ENCODE peak calls at places on chromosomes 4 and X, in six cellular contexts. G is IMR-90, X is ovary, J is cardiac muscle cell, S is lower leg skin, M is breast epithelium. D is an unnamed sample.
A peak's percentile ranks its signal among the peaks of the same experiment; 100 is the strongest.

GRCh38 chr4:53676402-53676871 is 85.2 kb upstream of the LNX1 start:
- DNase-seq in J (no peak), X (no peak), S (no peak), G (peak; percentile 74), M (no peak), D (no peak)

GRCh38 chrX:151713859-151714258 is 2.0 kb upstream of the FATE1 start:
- DNase-seq in J (peak; percentile 20), G (no peak), X (no peak), S (no peak), M (no peak), D (peak; percentile 62)

GRCh38 chrX:66638591-66639500 is at the start of gene EDA2R:
- DNase-seq in S (peak; percentile 14), G (peak; percentile 87), M (peak; percentile 29), X (peak; percentile 37), J (peak; percentile 74), D (peak; percentile 57)

GRCh38 chrX:74535211-74535621 is 79.2 kb downstream of the RLIM start:
- DNase-seq in J (peak; percentile 61), X (peak; percentile 20), G (peak; percentile 71), S (no peak), M (no peak), D (peak; percentile 40)

GRCh38 chr4:168408620-168409019 is 71.7 kb downstream of the DDX60L start:
- DNase-seq in S (peak; percentile 54), G (peak; percentile 98), M (peak; percentile 57), J (peak; percentile 86), X (peak; percentile 73), D (peak; percentile 69)

GRCh38 chr4:36054750-36055467 is 189.4 kb downstream of the ARAP2 start:
- DNase-seq in J (no peak), G (no peak), M (no peak), S (no peak), X (no peak), D (no peak)

GRCh38 chrX:77962068-77962902 is 7.2 kb downstream of the PGAM4 start:
- DNase-seq in S (no peak), M (no peak), X (no peak), J (no peak), G (peak; percentile 4), D (no peak)

GRCh38 chr4:122450847-122451246 is 5.7 kb downstream of the IL2 start:
- DNase-seq in G (peak; percentile 10), S (no peak), M (no peak), X (no peak), J (peak; percentile 13), D (peak; percentile 36)

GRCh38 chr4:112648263-112649054 is 11.5 kb downstream of the LARP7 start:
- DNase-seq in M (no peak), J (no peak), G (peak; percentile 33), S (no peak), X (no peak), D (no peak)

GRCh38 chr4:123603165-123603564 is 206.6 kb downstream of the SPRY1 start:
- DNase-seq in G (peak; percentile 36), J (peak; percentile 4), M (no peak), S (no peak), X (no peak), D (no peak)

GRCh38 chr4:165826166-165826565 is 46.9 kb upstream of the TLL1 start:
- DNase-seq in G (no peak), J (no peak), S (no peak), X (no peak), M (no peak), D (no peak)

GRCh38 chr4:143391895-143392294 is 55.2 kb downstream of the GAB1 start:
- DNase-seq in M (no peak), S (no peak), J (no peak), X (no peak), G (peak; percentile 89), D (no peak)

GRCh38 chrX:848366-848765 is 217.8 kb downstream of the SHOX start:
- DNase-seq in M (no peak), S (no peak), G (no peak), J (no peak), X (no peak), D (no peak)

GRCh38 chrX:53458082-53458481 is 23.9 kb upstream of the HSD17B10 start:
- DNase-seq in G (peak; percentile 32), X (no peak), M (no peak), J (no peak), S (no peak), D (no peak)

GRCh38 chr4:157221895-157222763 is 1.6 kb downstream of the GRIA2 start:
- DNase-seq in G (no peak), S (no peak), X (no peak), M (no peak), J (peak; percentile 53), D (peak; percentile 55)
- H3K4me3 ChIP-seq in G (peak overlapping the region; percentile 23), S (no peak overlapping the region), X (peak overlapping the region; percentile 38), M (peak overlapping the region; percentile 32), J (peak overlapping the region; percentile 28), D (peak overlapping the region; percentile 49)

GRCh38 chr4:140049924-140050681 is 103.9 kb downstream of the MAML3 start:
- DNase-seq in S (no peak), G (peak; percentile 48), X (no peak), J (peak; percentile 39), M (no peak), D (peak; percentile 32)
- H3K4me3 ChIP-seq in S (no peak overlapping the region), G (no peak overlapping the region), X (no peak overlapping the region), J (no peak overlapping the region), M (peak overlapping the region; percentile 37), D (peak overlapping the region; percentile 18)

GRCh38 chr4:108172231-108172779 is 3.6 kb upstream of the LEF1 start:
- DNase-seq in S (no peak), M (no peak), G (no peak), J (peak; percentile 66), X (no peak), D (peak; percentile 24)

GRCh38 chr4:108171541-108172230 is 3.0 kb upstream of the LEF1 start:
- DNase-seq in J (no peak), M (no peak), X (no peak), S (no peak), G (no peak), D (peak; percentile 27)

GRCh38 chr4:108169639-108170038 is 907 bp upstream of the LEF1 start:
- DNase-seq in X (no peak), S (no peak), M (no peak), G (no peak), J (no peak), D (no peak)

GRCh38 chr4:108168672-108169562 is at the start of gene LEF1:
- DNase-seq in M (peak; percentile 39), X (no peak), G (peak; percentile 11), J (peak; percentile 90), S (no peak), D (peak; percentile 40)

GRCh38 chr4:108170729-108171540 is 2.2 kb upstream of the LEF1 start:
- DNase-seq in J (peak; percentile 31), M (no peak), S (no peak), G (no peak), X (no peak), D (no peak)
- H3K4me3 ChIP-seq in J (no peak overlapping the region), M (no peak overlapping the region), S (no peak overlapping the region), G (no peak overlapping the region), X (no peak overlapping the region), D (peak overlapping the region; percentile 63)

GRCh38 chr4:163493643-163494359 is 689 bp upstream of the TMA16 start:
- DNase-seq in M (no peak), X (no peak), G (no peak), S (no peak), J (no peak), D (peak; percentile 26)

GRCh38 chr4:163494360-163495241 is at the start of gene TMA16:
- DNase-seq in X (peak; percentile 77), S (peak; percentile 78), M (peak; percentile 64), G (peak; percentile 95), J (peak; percentile 94), D (peak; percentile 91)

GRCh38 chr4:163489929-163490328 is 4.6 kb upstream of the TMA16 start:
- DNase-seq in M (no peak), X (no peak), G (no peak), S (no peak), J (no peak), D (no peak)

GRCh38 chr4:163495900-163496299 is 1.4 kb downstream of the TMA16 start:
- DNase-seq in J (no peak), X (no peak), G (no peak), M (no peak), S (no peak), D (no peak)

DNA sequence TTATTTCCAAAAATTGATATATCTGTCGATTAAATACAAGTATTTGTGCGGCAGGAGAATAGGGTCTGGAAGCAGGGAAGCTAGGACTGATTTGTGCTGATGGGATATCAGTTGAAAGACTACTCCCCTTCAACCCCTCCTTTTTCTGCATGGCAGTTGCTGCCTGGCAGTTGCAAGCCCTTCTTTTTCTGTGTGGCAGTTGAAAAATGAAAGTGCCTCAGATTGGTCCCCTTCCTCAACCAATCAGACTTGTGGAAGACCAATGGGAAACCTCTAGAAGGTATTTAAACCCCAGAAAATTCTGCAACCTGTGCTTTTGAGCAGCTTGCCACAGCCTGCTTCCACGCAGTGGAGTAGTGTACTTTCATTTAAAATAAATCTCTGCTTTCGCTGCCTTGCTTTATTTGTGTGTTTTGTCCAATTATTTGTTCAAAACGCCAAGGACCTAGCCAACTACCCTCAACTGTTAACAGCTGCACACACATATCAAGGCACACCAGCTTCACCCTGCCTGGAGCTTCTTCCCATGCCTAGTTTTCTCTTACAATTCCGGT is 1.5 kb upstream of the TMA16 start:
- DNase-seq in G (no peak), M (no peak), J (no peak), X (no peak), S (no peak), D (no peak)
- H3K4me3 ChIP-seq in G (no peak overlapping the region), M (no peak overlapping the region), J (no peak overlapping the region), X (no peak overlapping the region), S (no peak overlapping the region), D (no peak overlapping the region)

D was measured in testis.